ENCODE peak calls at places on chromosomes 16 and 17, in six cellular contexts. F, D, W, Y, O and P are unnamed samples.

GRCh38 chr17:82287849-82288601 is 14.5 kb upstream of the CSNK1D start:
- DNase-seq in F (no peak), D (peak; percentile 99), W (peak; percentile 97), Y (no peak), O (no peak), P (peak; percentile 93)

GRCh38 chr17:58339775-58340622 is 11.4 kb upstream of the TSPOAP1 start:
- DNase-seq in F (no peak), D (no peak), W (no peak), Y (no peak), O (no peak), P (no peak)

GRCh38 chr17:57107498-57108101 is 22.6 kb downstream of the AKAP1 start:
- DNase-seq in F (no peak), D (peak; percentile 72), W (no peak), Y (no peak), O (no peak), P (peak; percentile 73)

GRCh38 chr16:83113317-83113716 is 486.5 kb downstream of the CDH13 start:
- DNase-seq in F (no peak), D (peak; percentile 14), W (peak; percentile 17), Y (no peak), O (peak; percentile 0), P (peak; percentile 33)

GRCh38 chr17:7330099-7331015 is 1.2 kb upstream of the NEURL4 start:
- DNase-seq in F (no peak), D (peak; percentile 24), W (peak; percentile 74), Y (peak; percentile 71), O (peak; percentile 61), P (peak; percentile 81)

GRCh38 chr16:27428035-27428785 is 26.2 kb downstream of the IL21R start:
- DNase-seq in F (no peak), D (no peak), W (no peak), Y (no peak), O (no peak), P (no peak)

GRCh38 chr17:51046527-51047384 is 73.9 kb downstream of the SPAG9 start:
- DNase-seq in F (peak; percentile 93), D (no peak), W (peak; percentile 92), Y (no peak), O (peak; percentile 29), P (no peak)

GRCh38 chr17:15954222-15954621 is 9.3 kb downstream of the ADORA2B start:
- DNase-seq in F (peak; percentile 41), D (no peak), W (peak; percentile 84), Y (no peak), O (no peak), P (peak; percentile 91)

GRCh38 chr17:1907818-1908698 is 78.3 kb downstream of the RPA1 start:
- DNase-seq in F (no peak), D (no peak), W (peak; percentile 28), Y (no peak), O (peak; percentile 31), P (no peak)

GRCh38 chr17:58679263-58680037 is 12.4 kb downstream of the TEX14 start:
- DNase-seq in F (peak; percentile 58), D (no peak), W (peak; percentile 66), Y (no peak), O (peak; percentile 76), P (peak; percentile 87)

GRCh38 chr16:57284206-57284951 is at the start of gene PLLP:
- DNase-seq in F (no peak), D (peak; percentile 41), W (no peak), Y (peak; percentile 33), O (no peak), P (peak; percentile 37)

GRCh38 chr16:19203374-19203966 is 35.4 kb downstream of the SYT17 start:
- DNase-seq in F (no peak), D (peak; percentile 69), W (no peak), Y (no peak), O (no peak), P (no peak)

GRCh38 chr16:75570351-75571104 is 4.3 kb downstream of the GABARAPL2 start:
- DNase-seq in F (no peak), D (no peak), W (no peak), Y (no peak), O (no peak), P (no peak)